ENCODE peak calls at places on chromosomes 7 and 10, in ten cellular contexts. W, X, Z, U, H, N, T, D, R and C are unnamed samples. For H3K4me1, the result is how much of the 10 kb centered on the place peaks cover.

GRCh38 chr7:122983261-122983660 is 12.2 kb downstream of the TAS2R16 start:
- DNase-seq in W (no peak), X (no peak), Z (no peak), U (no peak), H (no peak), N (no peak), T (no peak), D (no peak), R (no peak), C (no peak)

GRCh38 chr7:140564643-140565042 is 76.0 kb downstream of the DENND2A start:
- DNase-seq in W (no peak), X (no peak), Z (no peak), U (no peak), H (no peak), N (no peak), T (peak), D (no peak), R (no peak), C (no peak)

GRCh38 chr7:34143397-34143796 is 238.1 kb downstream of the BMPER start:
- DNase-seq in W (no peak), X (no peak), Z (no peak), U (no peak), H (no peak), N (no peak), T (no peak), D (no peak), R (no peak), C (no peak)

GRCh38 chr10:86840498-86840897 is 84.1 kb downstream of the BMPR1A start:
- DNase-seq in W (no peak), X (no peak), Z (no peak), U (no peak), H (no peak), N (no peak), T (no peak), D (no peak), R (no peak), C (no peak)

GRCh38 chr7:2524808-2525140 is 5.2 kb downstream of the LFNG start:
- DNase-seq in W (no peak), X (no peak), Z (no peak), U (no peak), H (no peak), N (no peak), T (no peak), D (no peak), R (no peak), C (no peak)

GRCh38 chr7:29239638-29240037 is 45.1 kb downstream of the CHN2 start:
- DNase-seq in W (no peak), X (no peak), Z (no peak), U (peak), H (no peak), N (no peak), T (no peak), D (peak), R (no peak), C (no peak)

GRCh38 chr7:143394777-143395176 is 13.6 kb downstream of the ZYX start:
- DNase-seq in W (no peak), X (no peak), Z (no peak), U (no peak), H (no peak), N (no peak), T (no peak), D (no peak), R (no peak), C (no peak)

GRCh38 chr10:74863508-74863907 is 37.1 kb downstream of the KAT6B start:
- DNase-seq in W (no peak), X (no peak), Z (no peak), U (no peak), H (no peak), N (no peak), T (no peak), D (no peak), R (no peak), C (no peak)

GRCh38 chr7:156827587-156828203 is 65.3 kb downstream of the LMBR1 start:
- DNase-seq in W (no peak), X (no peak), Z (no peak), U (no peak), H (no peak), N (no peak), T (peak), D (no peak), R (no peak), C (no peak)

GRCh38 chr10:129926066-129927055 is 37.7 kb downstream of the EBF3 start:
- DNase-seq in W (no peak), X (no peak), Z (no peak), U (no peak), H (no peak), N (no peak), T (no peak), D (no peak), R (no peak), C (no peak)

GRCh38 chr7:55366461-55367138 is 1.5 kb downstream of the LANCL2 start:
- DNase-seq in W (no peak), X (no peak), Z (no peak), U (no peak), H (peak), N (no peak), T (no peak), D (no peak), R (no peak), C (no peak)

GRCh38 chr10:2631557-2631956 is 435.8 kb upstream of the PFKP start:
- DNase-seq in W (no peak), X (no peak), Z (no peak), U (no peak), H (no peak), N (no peak), T (no peak), D (no peak), R (no peak), C (no peak)

GRCh38 chr7:148274118-148274517 is 316.4 kb upstream of the C7orf33 start:
- DNase-seq in W (no peak), X (no peak), Z (no peak), U (no peak), H (no peak), N (no peak), T (no peak), D (no peak), R (no peak), C (no peak)

GRCh38 chr7:148483515-148483914 is 107.1 kb upstream of the C7orf33 start:
- DNase-seq in W (peak), X (no peak), Z (no peak), U (no peak), H (no peak), N (no peak), T (no peak), D (no peak), R (no peak), C (peak)

GRCh38 chr7:81715984-81716588 is 53.8 kb downstream of the HGF start:
- DNase-seq in W (no peak), X (no peak), Z (no peak), U (no peak), H (no peak), N (no peak), T (peak), D (no peak), R (no peak), C (no peak)

GRCh38 chr7:128818694-128819093 is 11.5 kb upstream of the FLNC start:
- DNase-seq in W (no peak), X (no peak), Z (no peak), U (no peak), H (no peak), N (no peak), T (no peak), D (no peak), R (no peak), C (no peak)

GRCh38 chr10:93841930-93842329 is 51.8 kb upstream of the SLC35G1 start:
- DNase-seq in W (no peak), X (no peak), Z (no peak), U (no peak), H (no peak), N (no peak), T (no peak), D (no peak), R (no peak), C (no peak)

GRCh38 chr7:28378574-28379149 is 33.7 kb upstream of the CREB5 start:
- DNase-seq in W (no peak), X (no peak), Z (no peak), U (no peak), H (no peak), N (no peak), T (no peak), D (no peak), R (no peak), C (no peak)

GRCh38 chr7:122394512-122394911 is 90.0 kb upstream of the FEZF1 start:
- DNase-seq in W (no peak), X (no peak), Z (no peak), U (no peak), H (no peak), N (no peak), T (no peak), D (no peak), R (no peak), C (no peak)

GRCh38 chr7:108459922-108460551 is 3.8 kb upstream of the NRCAM start:
- DNase-seq in W (no peak), X (no peak), Z (no peak), U (peak), H (no peak), N (no peak), T (peak), D (no peak), R (no peak), C (no peak)

GRCh38 chr10:120543291-120543690 is 86.3 kb downstream of the PLPP4 start:
- DNase-seq in W (no peak), X (no peak), Z (no peak), U (no peak), H (no peak), N (no peak), T (no peak), D (no peak), R (no peak), C (no peak)

GRCh38 chr7:21450076-21450475 is 22.2 kb downstream of the SP4 start:
- DNase-seq in W (no peak), X (no peak), Z (no peak), U (no peak), H (no peak), N (no peak), T (no peak), D (no peak), R (no peak), C (no peak)

GRCh38 chr7:123656544-123657303 is 1.1 kb downstream of the LMOD2 start:
- DNase-seq in W (no peak), X (no peak), Z (no peak), U (no peak), H (no peak), N (no peak), T (no peak), D (no peak), R (no peak), C (no peak)

GRCh38 chr10:62380002-62380401 is 5.8 kb downstream of the ZNF365 start:
- DNase-seq in W (no peak), X (no peak), Z (no peak), U (no peak), H (no peak), N (no peak), T (peak), D (no peak), R (no peak), C (no peak)

GRCh38 chr7:135757719-135758411 is 9.3 kb upstream of the FAM180A start:
- DNase-seq in W (no peak), X (no peak), Z (peak), U (no peak), H (no peak), N (peak), T (no peak), D (no peak), R (no peak), C (no peak)

GRCh38 chr7:2019693-2020511 is 212.8 kb downstream of the MAD1L1 start:
- DNase-seq in W (peak), X (no peak), Z (peak), U (peak), H (no peak), N (peak), T (no peak), D (peak), R (peak), C (no peak)

GRCh38 chr7:5549096-5549896 is 125.7 kb upstream of the TNRC18 start:
- DNase-seq in W (peak), X (no peak), Z (no peak), U (peak), H (no peak), N (peak), T (peak), D (no peak), R (no peak), C (peak)

GRCh38 chr7:140159487-140159886 is 17.3 kb downstream of the KDM7A start:
- DNase-seq in W (no peak), X (no peak), Z (no peak), U (no peak), H (no peak), N (no peak), T (no peak), D (no peak), R (no peak), C (no peak)

GRCh38 chr10:126734015-126734414 is 63.5 kb upstream of the C10orf90 start:
- DNase-seq in W (no peak), X (no peak), Z (no peak), U (no peak), H (no peak), N (no peak), T (no peak), D (no peak), R (no peak), C (no peak)

GRCh38 chr7:151091431-151091830 is 5.2 kb downstream of the AGAP3 start:
- DNase-seq in W (no peak), X (no peak), Z (no peak), U (peak), H (no peak), N (no peak), T (no peak), D (no peak), R (no peak), C (no peak)

GRCh38 chr7:34240450-34240849 is 335.1 kb downstream of the BMPER start:
- DNase-seq in W (no peak), X (no peak), Z (no peak), U (no peak), H (no peak), N (no peak), T (no peak), D (no peak), R (no peak), C (no peak)

GRCh38 chr10:88810196-88810961 is 7.8 kb downstream of the LIPM start:
- DNase-seq in W (no peak), X (peak), Z (peak), U (peak), H (no peak), N (no peak), T (peak), D (no peak), R (no peak), C (peak)

DNA sequence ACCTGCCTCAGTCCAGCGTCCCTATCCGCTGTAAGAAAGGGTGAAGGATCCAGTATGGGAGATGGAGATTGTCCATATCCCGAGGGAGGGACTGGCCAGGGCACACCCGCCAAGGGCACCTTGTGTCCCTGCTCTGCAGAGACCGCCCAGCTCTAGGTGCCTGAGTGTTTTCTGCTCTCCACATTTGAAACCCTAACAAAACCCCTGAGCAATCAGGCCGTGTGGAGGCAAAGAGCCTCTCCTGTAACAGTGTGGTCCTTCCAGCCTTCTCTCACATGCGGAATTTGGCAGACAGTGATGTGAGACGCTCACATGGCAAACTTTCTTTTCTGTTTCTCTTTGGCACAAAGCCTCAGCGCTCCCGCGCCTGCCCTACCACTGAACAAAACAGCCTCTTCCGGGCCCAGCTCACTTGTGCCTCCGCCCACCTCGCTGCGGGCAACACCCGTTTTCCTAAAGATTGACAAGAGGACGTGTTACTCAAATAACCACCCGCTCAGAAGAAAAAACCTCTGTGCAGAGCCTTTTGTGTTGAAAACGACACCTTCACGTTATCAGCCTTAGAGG is 514.8 kb downstream of the DNAJB6 start:
- DNase-seq in W (no peak), X (peak), Z (peak), U (peak), H (no peak), N (peak), T (peak), D (peak), R (no peak), C (peak)
- TF ChIP-seq POLR2A in W (no peak), X (no peak), Z (no peak), U (no peak), H (no peak), N (no peak), T (no peak), D (no peak), R (no peak), C (no peak)

DNA sequence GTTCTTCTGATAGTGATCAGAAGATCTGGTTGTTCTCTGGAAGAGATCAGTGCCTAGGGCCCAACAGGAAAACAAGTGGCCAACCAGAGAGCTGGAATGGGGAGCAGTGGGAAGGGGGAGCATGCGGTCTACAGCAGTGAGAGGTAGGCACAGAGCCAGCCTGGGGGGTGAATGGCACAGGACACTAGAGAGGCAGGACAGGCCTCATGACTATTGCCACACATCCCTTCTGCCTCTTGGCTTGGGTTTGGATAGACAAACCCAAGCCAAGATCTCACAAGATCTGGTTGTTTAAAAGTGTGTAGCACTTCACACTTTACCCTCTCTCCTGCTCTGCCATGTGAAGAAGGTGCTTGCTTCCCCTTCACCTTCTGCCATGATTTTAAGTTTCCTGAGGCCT is 224.4 kb downstream of the ARHGAP12 start:
- DNase-seq in W (peak), X (no peak), Z (peak), U (peak), H (no peak), N (peak), T (no peak), D (no peak), R (no peak), C (no peak)
- H3K4me1 ChIP-seq in W (half or more), X (under half), Z (half or more), U (half or more), H (under half), N (half or more), T (under half), D (under half), R (under half), C (under half)

DNA sequence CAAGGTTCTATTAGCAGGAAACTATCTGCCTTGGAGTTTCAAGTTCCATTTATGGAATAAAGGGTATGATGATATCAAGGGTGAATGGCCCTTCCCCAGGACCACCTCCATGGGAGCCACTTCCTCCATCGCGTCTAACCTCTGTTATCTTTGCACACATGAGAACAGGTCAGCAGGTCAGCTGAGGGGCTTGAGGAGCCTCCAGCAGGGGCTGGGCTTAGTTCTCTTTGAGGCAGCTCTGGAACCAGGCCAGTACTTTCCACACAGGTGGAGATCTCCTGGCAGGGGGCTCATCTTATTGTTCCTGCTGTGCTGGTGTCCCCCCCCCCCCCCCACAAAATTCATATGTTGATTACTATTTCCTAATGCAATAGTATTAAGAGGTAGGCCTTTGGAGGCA is 472.2 kb upstream of the ZMIZ1 start:
- DNase-seq in W (no peak), X (no peak), Z (no peak), U (no peak), H (no peak), N (no peak), T (no peak), D (no peak), R (no peak), C (no peak)
- TF ChIP-seq CTCF in W (no peak), X (no peak), Z (no peak), U (no peak), H (no peak), N (no peak), T (no peak), D (no peak), R (no peak), C (no peak)

GRCh38 chr7:94393251-94393758 is 1.4 kb upstream of the COL1A2 start:
- DNase-seq in W (no peak), X (no peak), Z (peak), U (no peak), H (no peak), N (no peak), T (no peak), D (no peak), R (peak), C (no peak)

GRCh38 chr7:94394058-94394398 is 667 bp upstream of the COL1A2 start:
- DNase-seq in W (peak), X (no peak), Z (no peak), U (no peak), H (no peak), N (no peak), T (no peak), D (no peak), R (peak), C (no peak)

GRCh38 chr7:94396044-94396443 is 1.3 kb downstream of the COL1A2 start:
- DNase-seq in W (no peak), X (no peak), Z (peak), U (no peak), H (no peak), N (peak), T (no peak), D (no peak), R (no peak), C (no peak)

GRCh38 chr7:94395141-94396041 is 696 bp downstream of the COL1A2 start:
- DNase-seq in W (no peak), X (peak), Z (peak), U (peak), H (peak), N (peak), T (peak), D (no peak), R (peak), C (peak)

DNA sequence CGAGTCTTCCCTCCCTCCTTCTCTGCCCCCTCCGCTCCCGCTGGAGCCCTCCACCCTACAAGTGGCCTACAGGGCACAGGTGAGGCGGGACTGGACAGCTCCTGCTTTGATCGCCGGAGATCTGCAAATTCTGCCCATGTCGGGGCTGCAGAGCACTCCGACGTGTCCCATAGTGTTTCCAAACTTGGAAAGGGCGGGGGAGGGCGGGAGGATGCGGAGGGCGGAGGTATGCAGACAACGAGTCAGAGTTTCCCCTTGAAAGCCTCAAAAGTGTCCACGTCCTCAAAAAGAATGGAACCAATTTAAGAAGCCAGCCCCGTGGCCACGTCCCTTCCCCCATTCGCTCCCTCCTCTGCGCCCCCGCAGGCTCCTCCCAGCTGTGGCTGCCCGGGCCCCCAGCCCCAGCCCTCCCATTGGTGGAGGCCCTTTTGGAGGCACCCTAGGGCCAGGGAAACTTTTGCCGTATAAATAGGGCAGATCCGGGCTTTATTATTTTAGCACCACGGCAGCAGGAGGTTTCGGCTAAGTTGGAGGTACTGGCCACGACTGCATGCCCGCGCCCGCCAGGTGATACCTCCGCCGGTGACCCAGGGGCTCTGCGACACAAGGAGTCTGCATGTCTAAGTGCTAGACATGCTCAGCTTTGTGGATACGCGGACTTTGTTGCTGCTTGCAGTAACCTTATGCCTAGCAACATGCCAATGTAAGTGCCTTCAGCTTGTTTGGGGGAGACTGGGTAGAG is at the start of gene COL1A2:
- DNase-seq in W (peak), X (no peak), Z (peak), U (peak), H (no peak), N (peak), T (no peak), D (peak), R (peak), C (peak)
- TF ChIP-seq POLR2A in W (peak), X (peak), Z (peak), U (no peak), H (no peak), N (no peak), T (no peak), D (no peak), R (peak), C (no peak)

GRCh38 chr10:104339469-104340098 is 1.3 kb upstream of the ITPRIP start:
- DNase-seq in W (no peak), X (peak), Z (peak), U (peak), H (no peak), N (peak), T (no peak), D (no peak), R (peak), C (peak)

GRCh38 chr10:104336829-104337526 is 1.3 kb downstream of the ITPRIP start:
- DNase-seq in W (no peak), X (no peak), Z (no peak), U (no peak), H (no peak), N (no peak), T (no peak), D (no peak), R (no peak), C (no peak)

GRCh38 chr10:104337527-104337984 is 709 bp downstream of the ITPRIP start:
- DNase-seq in W (no peak), X (no peak), Z (no peak), U (no peak), H (no peak), N (no peak), T (no peak), D (peak), R (peak), C (no peak)

GRCh38 chr10:104340099-104340594 is 1.9 kb upstream of the ITPRIP start:
- DNase-seq in W (no peak), X (no peak), Z (no peak), U (no peak), H (no peak), N (no peak), T (no peak), D (no peak), R (no peak), C (no peak)

GRCh38 chr10:104337985-104338735 is at the start of gene ITPRIP:
- DNase-seq in W (peak), X (peak), Z (peak), U (peak), H (no peak), N (peak), T (peak), D (peak), R (peak), C (peak)
- H3K4me1 ChIP-seq in W (half or more), X (under half), Z (half or more), U (under half), H (under half), N (under half), T (half or more), D (under half), R (under half), C (half or more)